ENCODE peak calls at places on chromosomes 13 and 19, in six cellular contexts. V, A, I, P, X and F are unnamed samples. For H3K9me3 and H3K4me1, the result is how much of the 10 kb centered on the place peaks cover.

GRCh38 chr13:50668044-50668443 is 175.4 kb downstream of the DLEU7 start:
- DNase-seq in P (no peak), V (no peak), X (no peak), A (no peak), I (no peak), F (no peak)

GRCh38 chr13:51425410-51426042 is 27.3 kb downstream of the INTS6 start:
- DNase-seq in A (no peak), P (no peak), X (no peak), V (no peak), I (peak), F (no peak)

GRCh38 chr13:34591801-34592454 is 350.1 kb upstream of the NBEA start:
- DNase-seq in V (no peak), X (no peak), P (peak), A (no peak), I (no peak), F (no peak)

GRCh38 chr13:89688908-89689307 is 1658.6 kb upstream of the MIR17HG start:
- DNase-seq in X (no peak), V (no peak), P (no peak), A (no peak), I (peak), F (no peak)

GRCh38 chr13:32246468-32246867 is 68.7 kb downstream of the ZAR1L start:
- DNase-seq in I (peak), V (peak), P (peak), A (no peak), X (no peak), F (peak)

GRCh38 chr13:41284512-41285288 is 21.3 kb upstream of the MTRF1 start:
- DNase-seq in P (no peak), I (peak), X (no peak), V (no peak), A (no peak), F (no peak)

GRCh38 chr13:113947321-113948033 is 26.4 kb downstream of the C13orf46 start:
- DNase-seq in I (peak), P (peak), A (no peak), V (no peak), X (peak), F (no peak)

GRCh38 chr13:47929156-47929555 is 71.9 kb downstream of the SUCLA2 start:
- DNase-seq in P (no peak), I (no peak), V (no peak), A (no peak), X (no peak), F (no peak)

GRCh38 chr19:4676955-4677731 is 7.0 kb upstream of the MYDGF start:
- DNase-seq in V (no peak), I (peak), P (no peak), A (no peak), X (no peak), F (no peak)

GRCh38 chr13:107886118-107886517 is 329.2 kb downstream of the LIG4 start:
- DNase-seq in X (no peak), P (no peak), I (no peak), V (no peak), A (no peak), F (no peak)

GRCh38 chr13:30841161-30841560 is 64.9 kb upstream of the MEDAG start:
- DNase-seq in P (no peak), I (no peak), A (no peak), X (no peak), V (no peak), F (no peak)

GRCh38 chr13:31878955-31879354 is 139.6 kb downstream of the RXFP2 start:
- DNase-seq in V (no peak), A (no peak), P (no peak), I (no peak), X (no peak), F (no peak)

GRCh38 chr13:30803791-30804190 is 68.4 kb downstream of the ALOX5AP start:
- DNase-seq in A (no peak), I (no peak), V (no peak), X (no peak), P (no peak), F (peak)

GRCh38 chr13:29284726-29285125 is 310.8 kb downstream of the SLC7A1 start:
- DNase-seq in P (no peak), A (no peak), V (no peak), I (no peak), X (no peak), F (no peak)

GRCh38 chr13:100490692-100491091 is 97.9 kb downstream of the GGACT start:
- DNase-seq in V (no peak), X (no peak), P (no peak), A (no peak), I (no peak), F (no peak)

GRCh38 chr13:104315606-104316005 is 1249.4 kb upstream of the SLC10A2 start:
- DNase-seq in X (no peak), A (no peak), V (no peak), P (no peak), I (peak), F (no peak)

GRCh38 chr19:32041681-32042292 is 303.6 kb upstream of the ZNF507 start:
- DNase-seq in I (peak), A (no peak), X (no peak), V (no peak), P (peak), F (no peak)

GRCh38 chr13:32629866-32630265 is 43.6 kb downstream of the PDS5B start:
- DNase-seq in I (no peak), A (no peak), P (no peak), V (no peak), X (no peak), F (no peak)

GRCh38 chr19:1766800-1767352 is 13.6 kb downstream of the ONECUT3 start:
- DNase-seq in X (no peak), I (no peak), V (no peak), A (no peak), P (no peak), F (no peak)

GRCh38 chr19:28608292-28608691 is 604.7 kb downstream of the UQCRFS1 start:
- DNase-seq in A (no peak), X (no peak), P (no peak), I (no peak), V (no peak), F (peak)

GRCh38 chr13:60260440-60260839 is 96.7 kb upstream of the DIAPH3 start:
- DNase-seq in A (no peak), V (no peak), I (no peak), X (no peak), P (no peak), F (no peak)

GRCh38 chr13:100810991-100811390 is 136.4 kb upstream of the TMTC4 start:
- DNase-seq in A (no peak), P (no peak), X (no peak), V (no peak), I (no peak), F (no peak)

GRCh38 chr13:113928701-113929627 is 44.9 kb downstream of the C13orf46 start:
- DNase-seq in X (peak), I (peak), A (no peak), V (no peak), P (peak), F (peak)

GRCh38 chr19:54541712-54542111 is 31.9 kb upstream of the LILRA2 start:
- DNase-seq in V (no peak), X (no peak), A (no peak), I (no peak), P (no peak), F (no peak)

GRCh38 chr13:27372896-27373295 is 51.5 kb upstream of the GTF3A start:
- DNase-seq in A (no peak), X (no peak), I (peak), V (no peak), P (no peak), F (no peak)

GRCh38 chr19:15488489-15489226 is 9.4 kb upstream of the PGLYRP2 start:
- DNase-seq in A (no peak), P (peak), X (no peak), I (peak), V (no peak), F (no peak)

GRCh38 chr13:111046590-111047141 is 68.4 kb upstream of the ARHGEF7 start:
- DNase-seq in X (no peak), P (no peak), A (peak), V (no peak), I (peak), F (peak)

GRCh38 chr19:57747472-57747807 is 825 bp downstream of the ZNF776 start:
- DNase-seq in V (no peak), X (no peak), P (no peak), A (no peak), I (no peak), F (no peak)

GRCh38 chr13:52053460-52053859 is 29.0 kb downstream of the UTP14C start:
- DNase-seq in A (no peak), V (no peak), P (no peak), X (no peak), I (no peak), F (no peak)

GRCh38 chr19:41431426-41432386 is 4.5 kb upstream of the B3GNT8 start:
- DNase-seq in X (no peak), I (peak), A (no peak), P (no peak), V (no peak), F (peak)

GRCh38 chr19:13207237-13208130 is 57.3 kb downstream of the IER2 start:
- DNase-seq in V (peak), P (peak), I (peak), A (no peak), X (no peak), F (no peak)

GRCh38 chr19:31612873-31613272 is 263.6 kb upstream of the TSHZ3 start:
- DNase-seq in X (no peak), V (no peak), A (no peak), I (no peak), P (no peak), F (no peak)

GRCh38 chr19:54952591-54953344 is 5.4 kb upstream of the NLRP7 start:
- DNase-seq in I (peak), X (no peak), V (no peak), P (no peak), A (no peak), F (no peak)

GRCh38 chr19:4023600-4024398 is 16.3 kb downstream of the PIAS4 start:
- DNase-seq in V (no peak), P (no peak), X (no peak), I (no peak), A (no peak), F (no peak)

GRCh38 chr13:44331912-44332840 is 41.4 kb upstream of the SERP2 start:
- DNase-seq in X (no peak), V (peak), I (peak), P (peak), A (peak), F (peak)

GRCh38 chr19:49421039-49421877 is 2.0 kb downstream of the PTH2 start:
- DNase-seq in V (peak), X (no peak), I (peak), A (no peak), P (peak), F (peak)

GRCh38 chr19:3712663-3713531 is 4.7 kb downstream of the TJP3 start:
- DNase-seq in A (no peak), I (no peak), V (no peak), X (no peak), P (no peak), F (no peak)

GRCh38 chr13:101942038-101942437 is 459.8 kb downstream of the FGF14 start:
- DNase-seq in P (no peak), I (peak), V (no peak), A (no peak), X (no peak), F (no peak)

GRCh38 chr13:101767096-101767495 is 314.6 kb downstream of the ITGBL1 start:
- DNase-seq in X (no peak), V (no peak), I (no peak), A (no peak), P (no peak), F (no peak)

GRCh38 chr13:19020988-19021387 is 160.6 kb downstream of the TUBA3C start:
- DNase-seq in A (no peak), P (no peak), V (no peak), X (no peak), I (no peak), F (no peak)
- H3K9me3 ChIP-seq in A (under half), P (under half), V (under half), X (under half), I (under half), F (under half)

DNA sequence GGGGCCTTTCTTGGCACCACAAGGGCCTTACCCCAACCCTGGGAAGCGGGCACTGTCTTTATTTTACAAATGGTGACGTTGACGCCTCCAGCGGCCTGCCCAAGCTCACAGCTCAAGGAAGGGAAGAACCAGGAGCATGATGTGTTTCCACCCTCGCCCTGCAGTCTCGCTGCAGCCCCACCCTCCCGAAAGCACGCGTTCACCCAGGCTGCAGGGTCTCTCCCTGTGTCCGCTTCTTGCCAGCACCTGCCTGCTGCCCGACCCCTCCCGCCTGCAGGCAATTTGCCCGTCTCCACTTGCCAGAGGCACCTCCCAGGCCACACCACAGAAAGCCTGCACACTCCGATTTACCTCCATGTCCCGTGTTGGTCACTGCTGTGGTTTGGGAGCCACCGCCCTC is 76.6 kb downstream of the SLC15A1 start:
- DNase-seq in I (no peak), A (no peak), V (no peak), P (no peak), X (no peak), F (no peak)
- H3K4me1 ChIP-seq in I (under half), A (under half), V (under half), P (under half), X (under half), F (under half)

DNA sequence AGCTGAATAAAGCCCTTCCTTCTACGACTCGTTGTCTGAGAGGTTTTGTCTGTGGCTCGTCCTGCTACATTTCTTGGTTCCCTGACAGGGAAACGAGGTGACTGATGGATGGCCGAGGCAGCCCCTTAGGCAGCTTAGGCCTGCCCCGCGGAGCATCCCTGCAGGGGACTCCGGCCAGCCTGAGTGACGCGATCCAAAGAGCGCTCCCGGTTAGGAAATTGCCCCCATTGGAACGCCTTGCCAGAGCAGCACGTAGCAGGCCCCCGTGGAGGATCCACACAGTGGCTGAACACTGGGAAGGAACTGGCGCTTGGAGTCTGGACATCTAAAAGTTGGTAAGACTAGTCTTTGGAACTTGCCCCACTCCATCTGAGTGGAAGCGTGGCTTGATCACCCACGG is 296.8 kb upstream of the SGCG start:
- DNase-seq in P (no peak), V (no peak), A (no peak), X (no peak), I (no peak), F (no peak)
- H3K4me3 ChIP-seq in P (no peak), V (no peak), A (no peak), X (no peak), I (no peak), F (no peak)

DNA sequence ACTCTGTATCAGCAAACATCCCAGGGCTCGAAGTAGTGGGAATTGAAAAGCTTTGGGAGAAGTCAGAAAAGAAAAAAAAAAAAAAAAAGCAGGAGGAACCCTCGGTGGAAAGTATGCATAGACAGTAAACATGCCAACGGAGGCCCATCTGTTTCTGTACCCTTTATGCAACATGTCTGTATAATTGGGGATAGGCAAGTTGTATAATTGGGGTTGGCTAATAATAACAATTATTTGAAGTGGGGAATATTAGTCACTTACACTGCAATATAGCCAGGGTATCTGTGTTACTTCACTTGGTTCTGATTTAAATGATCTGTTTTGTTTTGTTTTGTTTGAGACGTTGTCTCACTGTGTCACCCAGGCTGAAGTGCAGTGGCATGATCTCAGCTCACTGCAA is 12.1 kb upstream of the IGFL4 start:
- DNase-seq in P (no peak), I (no peak), X (no peak), V (no peak), A (no peak), F (no peak)
- H3K9me3 ChIP-seq in P (under half), I (under half), X (under half), V (under half), A (under half), F (under half)